ENCODE peak calls at places on chromosomes 5 and 9, in eight cellular contexts. T is osteocyte; E is NCI-H510A treated with DMSO at 0.1 percent for 48 hours; A is activated CD4-positive, alpha-beta T cell treated with anti-CD3 and anti-CD28 coated beads for 1 hour; N is NCI-H460; P is NCI-H1930; O is GM04504; W is EL. D is an unnamed sample.

GRCh38 chr5:997001-997474 is 11.6 kb upstream of the NKD2 start:
- DNase-seq in T (no peak), E (peak), A (no peak), N (no peak), P (no peak), O (no peak), W (peak), D (no peak)

GRCh38 chr9:114174876-114175771 is 19.8 kb downstream of the COL27A1 start:
- DNase-seq in T (no peak), E (no peak), A (no peak), N (no peak), P (no peak), O (peak), W (peak), D (no peak)

GRCh38 chr5:178381206-178381605 is 148.6 kb upstream of the PHYKPL start:
- DNase-seq in T (no peak), E (no peak), A (no peak), N (no peak), P (no peak), O (no peak), W (no peak), D (no peak)

GRCh38 chr5:23284656-23285055 is 222.8 kb upstream of the PRDM9 start:
- DNase-seq in T (no peak), E (no peak), A (no peak), N (no peak), P (no peak), O (no peak), W (no peak), D (no peak)

GRCh38 chr5:98173334-98173733 is 600.1 kb upstream of the RGMB start:
- DNase-seq in T (no peak), E (no peak), A (no peak), N (no peak), P (no peak), O (peak), W (peak), D (no peak)

GRCh38 chr5:36596247-36596646 is 10.2 kb upstream of the SLC1A3 start:
- DNase-seq in T (no peak), E (no peak), A (no peak), N (no peak), P (no peak), O (no peak), W (no peak), D (no peak)

GRCh38 chr5:148090780-148091221 is 27.0 kb downstream of the SPINK5 start:
- DNase-seq in T (no peak), E (no peak), A (no peak), N (no peak), P (no peak), O (no peak), W (no peak), D (no peak)

GRCh38 chr5:122415481-122416120 is 103.6 kb downstream of the SNCAIP start:
- DNase-seq in T (no peak), E (peak), A (no peak), N (peak), P (peak), O (peak), W (peak), D (no peak)

GRCh38 chr5:147290261-147290660 is 55.4 kb downstream of the STK32A start:
- DNase-seq in T (no peak), E (peak), A (no peak), N (no peak), P (peak), O (no peak), W (no peak), D (no peak)

GRCh38 chr9:68775003-68775730 is 70.1 kb downstream of the PIP5K1B start:
- DNase-seq in T (no peak), E (no peak), A (no peak), N (peak), P (no peak), O (no peak), W (peak), D (no peak)

GRCh38 chr9:23537192-23538059 is 288.6 kb downstream of the ELAVL2 start:
- DNase-seq in T (no peak), E (no peak), A (no peak), N (no peak), P (no peak), O (no peak), W (no peak), D (no peak)

GRCh38 chr9:25700430-25700829 is 22.2 kb upstream of the TUSC1 start:
- DNase-seq in T (no peak), E (no peak), A (no peak), N (no peak), P (no peak), O (no peak), W (no peak), D (no peak)

GRCh38 chr5:42301349-42301748 is 121.9 kb upstream of the GHR start:
- DNase-seq in T (no peak), E (no peak), A (no peak), N (peak), P (no peak), O (peak), W (no peak), D (no peak)

GRCh38 chr9:21331676-21332402 is 3.4 kb downstream of the KLHL9 start:
- DNase-seq in T (no peak), E (no peak), A (no peak), N (no peak), P (no peak), O (no peak), W (peak), D (no peak)

GRCh38 chr9:63817622-63818518 is 1467.1 kb downstream of the FOXD4L5 start:
- DNase-seq in T (peak), E (no peak), A (peak), N (no peak), P (no peak), O (no peak), W (peak), D (peak)

GRCh38 chr9:137723396-137724113 is 104.8 kb downstream of the EHMT1 start:
- DNase-seq in T (no peak), E (no peak), A (no peak), N (no peak), P (no peak), O (no peak), W (no peak), D (no peak)

GRCh38 chr5:175830586-175831300 is 40.6 kb upstream of the CPLX2 start:
- DNase-seq in T (no peak), E (no peak), A (no peak), N (no peak), P (no peak), O (no peak), W (no peak), D (no peak)

GRCh38 chr5:117463836-117464235 is 889.2 kb upstream of the SEMA6A start:
- DNase-seq in T (no peak), E (no peak), A (no peak), N (no peak), P (no peak), O (peak), W (peak), D (no peak)